ENCODE peak calls at places on chromosomes 1 and 21, in five cellular contexts. One of them, this sample, is unnamed.
A peak's percentile ranks its signal among the peaks of the same experiment; 100 is the strongest.

GRCh38 chr1:12001249-12001917 is 17.9 kb upstream of the MIIP start:
- DNase-seq in T-helper 2 cell: peak; percentile 27
- DNase-seq in mesendoderm: peak; percentile 91
- DNase-seq in NCI-H2029: no peak
- DNase-seq in NB4: peak; percentile 69
- DNase-seq in this sample: peak; percentile 92

GRCh38 chr1:52967666-52968065 is 40.6 kb downstream of the SCP2 start:
- DNase-seq in NB4: no peak
- DNase-seq in T-helper 2 cell: no peak
- DNase-seq in NCI-H2029: no peak
- DNase-seq in mesendoderm: no peak
- DNase-seq in this sample: no peak

GRCh38 chr21:34989337-34990151 is 59.6 kb downstream of the RUNX1 start:
- DNase-seq in mesendoderm: no peak
- DNase-seq in NB4: no peak
- DNase-seq in T-helper 2 cell: peak; percentile 57
- DNase-seq in NCI-H2029: no peak
- DNase-seq in this sample: no peak

GRCh38 chr1:79151006-79151796 is 144.7 kb upstream of the ADGRL4 start:
- DNase-seq in mesendoderm: no peak
- DNase-seq in T-helper 2 cell: no peak
- DNase-seq in NCI-H2029: no peak
- DNase-seq in NB4: no peak
- DNase-seq in this sample: peak; percentile 43

GRCh38 chr1:111097356-111098099 is 42.4 kb downstream of the DRAM2 start:
- DNase-seq in NB4: no peak
- DNase-seq in NCI-H2029: no peak
- DNase-seq in T-helper 2 cell: no peak
- DNase-seq in mesendoderm: no peak
- DNase-seq in this sample: no peak

GRCh38 chr1:94600556-94600955 is 59.0 kb upstream of the F3 start:
- DNase-seq in T-helper 2 cell: no peak
- DNase-seq in NB4: no peak
- DNase-seq in mesendoderm: no peak
- DNase-seq in NCI-H2029: no peak
- DNase-seq in this sample: no peak

GRCh38 chr1:9465640-9466039 is 73.6 kb upstream of the SLC25A33 start:
- DNase-seq in NCI-H2029: no peak
- DNase-seq in T-helper 2 cell: no peak
- DNase-seq in NB4: no peak
- DNase-seq in mesendoderm: no peak
- DNase-seq in this sample: no peak

GRCh38 chr1:6359568-6360496 is 33.7 kb downstream of the ACOT7 start:
- DNase-seq in mesendoderm: peak; percentile 81
- DNase-seq in NB4: peak; percentile 70
- DNase-seq in T-helper 2 cell: peak; percentile 8
- DNase-seq in NCI-H2029: no peak
- DNase-seq in this sample: peak; percentile 95

GRCh38 chr21:34552324-34553198 is 40.6 kb upstream of the KCNE1 start:
- DNase-seq in NCI-H2029: no peak
- DNase-seq in mesendoderm: no peak
- DNase-seq in T-helper 2 cell: no peak
- DNase-seq in NB4: no peak
- DNase-seq in this sample: no peak

GRCh38 chr1:172990598-172991215 is 60.0 kb downstream of the TNFSF18 start:
- DNase-seq in NCI-H2029: no peak
- DNase-seq in NB4: no peak
- DNase-seq in T-helper 2 cell: no peak
- DNase-seq in mesendoderm: no peak
- DNase-seq in this sample: no peak

GRCh38 chr1:12415239-12415543 is 185.4 kb downstream of the VPS13D start:
- DNase-seq in NCI-H2029: no peak
- DNase-seq in NB4: no peak
- DNase-seq in mesendoderm: no peak
- DNase-seq in T-helper 2 cell: no peak
- DNase-seq in this sample: no peak

GRCh38 chr1:185474440-185475149 is 157.6 kb upstream of the IVNS1ABP start:
- DNase-seq in T-helper 2 cell: no peak
- DNase-seq in NB4: no peak
- DNase-seq in mesendoderm: no peak
- DNase-seq in NCI-H2029: no peak
- DNase-seq in this sample: no peak

GRCh38 chr1:5099558-5099957 is 445.1 kb downstream of the AJAP1 start:
- DNase-seq in NCI-H2029: peak; percentile 95
- DNase-seq in mesendoderm: peak; percentile 75
- DNase-seq in T-helper 2 cell: no peak
- DNase-seq in NB4: no peak
- DNase-seq in this sample: no peak

GRCh38 chr1:185058103-185058502 is 12.7 kb downstream of the RNF2 start:
- DNase-seq in T-helper 2 cell: no peak
- DNase-seq in NB4: peak; percentile 19
- DNase-seq in mesendoderm: no peak
- DNase-seq in NCI-H2029: no peak
- DNase-seq in this sample: no peak

This sample was measured in OCI-M1.